ENCODE peak calls at places on chromosomes 13 and 19, in four cellular contexts. B is A549, I is GM12878, S is HepG2. U is an unnamed sample.

GRCh38 chr19:1082165-1082927 is 12.8 kb downstream of the POLR2E start:
- DNase-seq in B (peak), I (no peak), S (no peak), U (peak)

GRCh38 chr19:16070366-16070990 is 5.8 kb upstream of the TPM4 start:
- DNase-seq in B (peak), I (no peak), S (peak), U (peak)

GRCh38 chr13:43861863-43862262 is 17.7 kb downstream of the CCDC122 start:
- DNase-seq in B (no peak), I (no peak), S (no peak), U (no peak)

GRCh38 chr13:87736849-87737400 is 65.8 kb downstream of the SLITRK5 start:
- DNase-seq in B (no peak), I (no peak), S (no peak), U (no peak)

GRCh38 chr19:23778566-23778965 is 19.9 kb upstream of the ZNF681 start:
- DNase-seq in B (no peak), I (no peak), S (no peak), U (no peak)

GRCh38 chr13:30739646-30740642 is 4.6 kb downstream of the ALOX5AP start:
- DNase-seq in B (peak), I (peak), S (no peak), U (peak)

GRCh38 chr13:27012482-27013197 is 159.0 kb downstream of the USP12 start:
- DNase-seq in B (no peak), I (no peak), S (no peak), U (no peak)

GRCh38 chr19:892243-892996 is 567 bp downstream of the MED16 start:
- DNase-seq in B (no peak), I (no peak), S (no peak), U (peak)

GRCh38 chr19:55406869-55407624 is 541 bp downstream of the UBE2S start:
- DNase-seq in B (no peak), I (no peak), S (no peak), U (peak)

GRCh38 chr13:109684836-109685602 is 101.4 kb downstream of the IRS2 start:
- DNase-seq in B (no peak), I (no peak), S (no peak), U (no peak)

GRCh38 chr13:20249913-20250312 is 17.8 kb upstream of the GJB6 start:
- DNase-seq in B (no peak), I (no peak), S (no peak), U (no peak)

GRCh38 chr19:50607874-50608785 is 31.6 kb downstream of the SYT3 start:
- DNase-seq in B (peak), I (peak), S (peak), U (peak)

GRCh38 chr19:55080915-55081772 is 5.5 kb downstream of the EPS8L1 start:
- DNase-seq in B (peak), I (peak), S (peak), U (peak)

GRCh38 chr13:46571941-46572340 is 19.0 kb downstream of the LRCH1 start:
- DNase-seq in B (no peak), I (no peak), S (no peak), U (no peak)

GRCh38 chr19:3006075-3006767 is 22.9 kb downstream of the TLE2 start:
- DNase-seq in B (no peak), I (no peak), S (no peak), U (peak)

GRCh38 chr13:42836930-42837329 is 55.5 kb downstream of the FAM216B start:
- DNase-seq in B (peak), I (no peak), S (no peak), U (no peak)

GRCh38 chr13:39326471-39326870 is 276.5 kb downstream of the LHFPL6 start:
- DNase-seq in B (no peak), I (no peak), S (no peak), U (no peak)

GRCh38 chr19:4385291-4386037 is 14.9 kb downstream of the SH3GL1 start:
- DNase-seq in B (no peak), I (no peak), S (no peak), U (no peak)

GRCh38 chr19:46977548-46977947 is 42.1 kb upstream of the NPAS1 start:
- DNase-seq in B (no peak), I (no peak), S (no peak), U (no peak)

GRCh38 chr13:106083620-106084350 is 451.7 kb downstream of the EFNB2 start:
- DNase-seq in B (no peak), I (no peak), S (peak), U (no peak)

GRCh38 chr13:32824671-32825070 is 191.6 kb upstream of the KL start:
- DNase-seq in B (peak), I (no peak), S (no peak), U (no peak)

GRCh38 chr19:6668696-6669095 is 1.3 kb downstream of the TNFSF14 start:
- DNase-seq in B (no peak), I (no peak), S (no peak), U (no peak)

GRCh38 chr13:94382520-94382919 is 97.0 kb downstream of the DCT start:
- DNase-seq in B (no peak), I (no peak), S (no peak), U (no peak)

GRCh38 chr19:35045667-35046300 is 4.3 kb downstream of the HPN start:
- DNase-seq in B (peak), I (peak), S (no peak), U (peak)

GRCh38 chr19:29042450-29042849 is 170.5 kb downstream of the UQCRFS1 start:
- DNase-seq in B (no peak), I (no peak), S (no peak), U (peak)
- TF ChIP-seq MAX in B (no peak), I (no peak), S (no peak), U (no peak)

DNA sequence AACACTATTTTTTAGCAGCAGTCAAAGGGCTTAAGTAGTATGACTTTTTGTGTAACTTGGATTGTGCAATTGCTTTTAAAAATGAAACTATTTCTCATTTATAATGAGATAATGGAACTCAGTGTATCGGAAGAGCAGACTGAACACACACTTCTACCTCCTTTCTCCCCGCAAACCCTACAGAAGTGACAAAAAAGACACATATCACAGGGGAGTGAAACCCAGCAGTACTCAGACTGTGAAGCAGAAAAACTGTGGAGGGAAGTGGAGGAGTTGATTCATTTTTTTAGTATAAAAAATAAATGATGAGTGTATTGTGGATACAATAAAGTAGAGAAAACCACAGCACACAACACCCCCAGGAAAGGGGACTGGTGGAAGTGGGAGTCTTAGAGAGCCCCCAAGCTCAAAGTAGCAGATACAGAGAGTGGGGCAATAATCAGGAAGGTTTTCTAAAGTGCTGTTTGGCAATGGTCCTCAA is 9.7 kb downstream of the LPAR6 start:
- DNase-seq in B (no peak), I (peak), S (no peak), U (no peak)
- TF ChIP-seq CHD4 in B (no peak), I (no peak), S (no peak), U (no peak)

GRCh38 chr19:11204943-11205349 is 7.6 kb upstream of the KANK2 start:
- DNase-seq in B (no peak), I (peak), S (no peak), U (no peak)
- TF ChIP-seq MAX in B (no peak), I (no peak), S (no peak), U (no peak)

GRCh38 chr19:41426952-41427646 is at the start of gene B3GNT8:
- DNase-seq in B (no peak), I (no peak), S (peak), U (peak)
- TF ChIP-seq CHD4 in B (no peak), I (no peak), S (no peak), U (no peak)

GRCh38 chr13:59442946-59443345 is 720.8 kb downstream of the DIAPH3 start:
- DNase-seq in B (no peak), I (no peak), S (no peak), U (no peak)
- TF ChIP-seq MAX in B (no peak), I (no peak), S (no peak), U (no peak)

GRCh38 chr13:95787356-95788099 is 110.6 kb downstream of the DNAJC3 start:
- DNase-seq in B (no peak), I (no peak), S (no peak), U (no peak)

GRCh38 chr13:95784891-95785290 is 108.0 kb downstream of the DNAJC3 start:
- DNase-seq in B (no peak), I (no peak), S (no peak), U (no peak)

GRCh38 chr13:95781016-95781415 is 104.1 kb downstream of the DNAJC3 start:
- DNase-seq in B (no peak), I (no peak), S (no peak), U (no peak)

GRCh38 chr13:95783747-95784146 is 106.8 kb downstream of the DNAJC3 start:
- DNase-seq in B (no peak), I (no peak), S (no peak), U (no peak)

DNA sequence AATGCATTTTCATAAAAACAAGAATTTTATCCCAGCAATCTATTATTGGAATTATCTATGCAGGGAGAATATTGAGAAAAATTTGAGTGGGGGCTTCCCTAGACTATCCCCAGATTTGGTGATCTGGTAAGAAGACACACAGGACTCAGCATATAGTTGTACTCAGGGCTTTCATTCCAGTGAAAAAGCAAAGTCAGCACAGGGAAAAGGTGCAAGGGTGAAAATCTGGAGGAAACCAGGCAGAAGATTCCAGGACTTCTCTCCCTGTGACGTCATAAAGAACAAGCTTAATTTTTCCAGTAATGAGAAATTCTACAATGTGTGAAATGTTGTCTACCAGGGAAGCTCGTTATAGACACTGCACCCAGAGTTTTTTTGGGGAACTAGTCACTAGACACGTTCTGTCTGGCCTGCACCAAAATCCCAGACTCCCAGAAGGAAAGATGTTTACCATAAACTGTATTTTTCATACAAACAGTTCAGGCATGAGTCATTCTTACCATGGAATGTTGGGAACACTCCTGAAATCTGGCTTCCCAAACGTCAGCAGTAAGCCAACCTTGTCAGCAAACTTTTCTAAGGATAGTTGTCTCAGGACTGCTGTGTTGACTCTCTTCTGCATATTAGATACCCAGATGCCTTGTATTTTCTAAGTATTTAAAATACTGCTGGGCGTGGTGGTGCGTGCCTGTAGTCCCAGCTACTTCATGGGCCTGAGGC is 107.4 kb downstream of the DNAJC3 start:
- DNase-seq in B (peak), I (no peak), S (peak), U (no peak)
- TF ChIP-seq CHD4 in B (no peak), I (no peak), S (no peak), U (no peak)

GRCh38 chr19:37583340-37583739 is 11.3 kb downstream of the ZNF571 start:
- DNase-seq in B (no peak), I (no peak), S (no peak), U (no peak)
- TF ChIP-seq MAX in B (no peak), I (no peak), S (no peak), U (no peak)

U was measured in K562.